ENCODE peak calls at places on chromosomes 4 and X, in ten cellular contexts. E, Z, D, S, O, X, Q, P, H and M are unnamed samples.

GRCh38 chrX:150507251-150507856 is 61.1 kb upstream of the MTM1 start:
- DNase-seq in E (no peak), Z (no peak), D (no peak), S (no peak), O (no peak), X (no peak), Q (peak), P (no peak), H (no peak), M (no peak)

GRCh38 chr4:125060376-125060775 is 254.4 kb upstream of the FAT4 start:
- DNase-seq in E (no peak), Z (no peak), D (no peak), S (no peak), O (no peak), X (no peak), Q (no peak), P (no peak), H (no peak), M (no peak)

GRCh38 chrX:78321809-78322208 is 5.6 kb downstream of the CYSLTR1 start:
- DNase-seq in E (peak), Z (no peak), D (peak), S (peak), O (peak), X (peak), Q (peak), P (peak), H (peak), M (peak)

GRCh38 chr4:7769936-7770674 is 169.6 kb downstream of the AFAP1 start:
- DNase-seq in E (no peak), Z (no peak), D (no peak), S (peak), O (peak), X (no peak), Q (no peak), P (peak), H (no peak), M (no peak)

GRCh38 chr4:135184715-135185114 is 983.1 kb upstream of the PABPC4L start:
- DNase-seq in E (no peak), Z (no peak), D (no peak), S (no peak), O (no peak), X (no peak), Q (no peak), P (no peak), H (no peak), M (no peak)

GRCh38 chr4:14338206-14338605 is 664.1 kb upstream of the CPEB2 start:
- DNase-seq in E (no peak), Z (no peak), D (no peak), S (no peak), O (no peak), X (no peak), Q (no peak), P (no peak), H (no peak), M (no peak)

GRCh38 chr4:123361195-123361861 is 35.3 kb upstream of the SPRY1 start:
- DNase-seq in E (no peak), Z (no peak), D (no peak), S (no peak), O (no peak), X (no peak), Q (peak), P (peak), H (no peak), M (no peak)

GRCh38 chr4:15020502-15021286 is 18.4 kb downstream of the CPEB2 start:
- DNase-seq in E (no peak), Z (no peak), D (no peak), S (no peak), O (no peak), X (no peak), Q (no peak), P (no peak), H (no peak), M (no peak)

GRCh38 chr4:101306225-101306624 is 41.1 kb downstream of the PPP3CA start:
- DNase-seq in E (no peak), Z (no peak), D (no peak), S (peak), O (peak), X (no peak), Q (no peak), P (no peak), H (peak), M (no peak)